ENCODE peak calls at places on chromosome 4, in six cellular contexts. One of them, this sample, is unnamed. For H3K36me3 and H3K27me3, the result is how much of the 10 kb centered on the place peaks cover.

GRCh38 chr4:189121336-189121735 is 819.3 kb upstream of the FRG1 start:
- DNase-seq in neural progenitor cell: no peak
- DNase-seq in lower lobe of right lung: no peak
- DNase-seq in mesendoderm: no peak
- DNase-seq in IMR-90: no peak
- DNase-seq in small intestine: no peak
- DNase-seq in this sample: no peak

GRCh38 chr4:121307441-121308327 is 73.1 kb downstream of the QRFPR start:
- DNase-seq in neural progenitor cell: peak
- DNase-seq in IMR-90: peak
- DNase-seq in mesendoderm: peak
- DNase-seq in small intestine: peak
- DNase-seq in lower lobe of right lung: no peak
- DNase-seq in this sample: peak

GRCh38 chr4:122826596-122827257 is at the start of gene FGF2:
- DNase-seq in mesendoderm: peak
- DNase-seq in neural progenitor cell: peak
- DNase-seq in lower lobe of right lung: peak
- DNase-seq in IMR-90: peak
- DNase-seq in small intestine: no peak
- DNase-seq in this sample: peak

GRCh38 chr4:116668190-116668589 is 417.2 kb downstream of the TRAM1L1 start:
- DNase-seq in small intestine: no peak
- DNase-seq in lower lobe of right lung: no peak
- DNase-seq in IMR-90: no peak
- DNase-seq in neural progenitor cell: peak
- DNase-seq in mesendoderm: peak
- DNase-seq in this sample: peak

GRCh38 chr4:11743236-11743635 is 314.5 kb upstream of the HS3ST1 start:
- DNase-seq in IMR-90: peak
- DNase-seq in neural progenitor cell: no peak
- DNase-seq in mesendoderm: no peak
- DNase-seq in small intestine: no peak
- DNase-seq in lower lobe of right lung: no peak
- DNase-seq in this sample: no peak

GRCh38 chr4:2954358-2955185 is 8.6 kb downstream of the NOP14 start:
- DNase-seq in neural progenitor cell: peak
- DNase-seq in small intestine: no peak
- DNase-seq in mesendoderm: peak
- DNase-seq in lower lobe of right lung: no peak
- DNase-seq in IMR-90: no peak
- DNase-seq in this sample: peak

GRCh38 chr4:64394469-64394868 is 14.8 kb downstream of the TECRL start:
- DNase-seq in mesendoderm: no peak
- DNase-seq in neural progenitor cell: no peak
- DNase-seq in small intestine: no peak
- DNase-seq in IMR-90: no peak
- DNase-seq in lower lobe of right lung: no peak
- DNase-seq in this sample: no peak

GRCh38 chr4:142452132-142452855 is 393.8 kb downstream of the INPP4B start:
- DNase-seq in mesendoderm: no peak
- DNase-seq in neural progenitor cell: peak
- DNase-seq in small intestine: no peak
- DNase-seq in lower lobe of right lung: no peak
- DNase-seq in IMR-90: peak
- DNase-seq in this sample: no peak

GRCh38 chr4:48343531-48343930 is 2.2 kb downstream of the SLAIN2 start:
- DNase-seq in IMR-90: peak
- DNase-seq in small intestine: no peak
- DNase-seq in neural progenitor cell: no peak
- DNase-seq in mesendoderm: no peak
- DNase-seq in lower lobe of right lung: no peak
- DNase-seq in this sample: no peak

GRCh38 chr4:118751634-118752293 is 66.6 kb downstream of the METTL14 start:
- DNase-seq in IMR-90: peak
- DNase-seq in mesendoderm: no peak
- DNase-seq in small intestine: no peak
- DNase-seq in neural progenitor cell: no peak
- DNase-seq in lower lobe of right lung: no peak
- DNase-seq in this sample: no peak
- H3K36me3 ChIP-seq in IMR-90: under half
- H3K36me3 ChIP-seq in mesendoderm: under half
- H3K36me3 ChIP-seq in small intestine: under half
- H3K36me3 ChIP-seq in neural progenitor cell: under half
- H3K36me3 ChIP-seq in lower lobe of right lung: under half
- H3K36me3 ChIP-seq in this sample: under half

GRCh38 chr4:1410491-1411325 is 4.5 kb upstream of the NKX1-1 start:
- DNase-seq in IMR-90: peak
- DNase-seq in small intestine: no peak
- DNase-seq in lower lobe of right lung: peak
- DNase-seq in neural progenitor cell: peak
- DNase-seq in mesendoderm: peak
- DNase-seq in this sample: peak
- H3K27me3 ChIP-seq in IMR-90: half or more
- H3K27me3 ChIP-seq in small intestine: half or more
- H3K27me3 ChIP-seq in lower lobe of right lung: half or more
- H3K27me3 ChIP-seq in neural progenitor cell: half or more
- H3K27me3 ChIP-seq in mesendoderm: under half
- H3K27me3 ChIP-seq in this sample: under half

GRCh38 chr4:143782521-143782920 is 82.0 kb upstream of the FREM3 start:
- DNase-seq in mesendoderm: no peak
- DNase-seq in IMR-90: no peak
- DNase-seq in neural progenitor cell: no peak
- DNase-seq in small intestine: no peak
- DNase-seq in lower lobe of right lung: no peak
- DNase-seq in this sample: no peak
- H3K36me3 ChIP-seq in mesendoderm: under half
- H3K36me3 ChIP-seq in IMR-90: under half
- H3K36me3 ChIP-seq in neural progenitor cell: under half
- H3K36me3 ChIP-seq in small intestine: under half
- H3K36me3 ChIP-seq in lower lobe of right lung: under half
- H3K36me3 ChIP-seq in this sample: under half

DNA sequence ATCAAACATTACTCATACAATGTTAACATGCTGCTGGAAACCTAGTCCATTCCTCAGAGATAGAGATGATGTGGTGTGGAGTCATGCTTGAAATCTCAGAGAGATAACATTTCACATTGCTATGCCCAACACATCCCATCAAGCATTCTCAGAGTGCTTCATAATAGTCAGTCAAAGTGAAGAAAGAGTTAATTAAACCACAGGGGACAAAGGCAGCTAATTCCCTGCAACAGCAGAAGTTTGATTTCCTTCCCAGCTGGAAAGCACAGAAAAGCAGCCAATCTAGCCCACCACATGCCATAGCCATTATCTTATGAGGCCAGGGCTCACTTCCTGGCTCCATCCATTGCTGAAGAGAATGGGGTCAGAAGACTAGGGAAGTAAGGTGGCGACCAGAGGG is 8.9 kb downstream of the KDR start:
- DNase-seq in small intestine: no peak
- DNase-seq in mesendoderm: peak
- DNase-seq in lower lobe of right lung: no peak
- DNase-seq in IMR-90: no peak
- DNase-seq in neural progenitor cell: peak
- DNase-seq in this sample: no peak
- H3K27me3 ChIP-seq in small intestine: under half
- H3K27me3 ChIP-seq in mesendoderm: under half
- H3K27me3 ChIP-seq in lower lobe of right lung: under half
- H3K27me3 ChIP-seq in IMR-90: under half
- H3K27me3 ChIP-seq in neural progenitor cell: under half
- H3K27me3 ChIP-seq in this sample: under half

DNA sequence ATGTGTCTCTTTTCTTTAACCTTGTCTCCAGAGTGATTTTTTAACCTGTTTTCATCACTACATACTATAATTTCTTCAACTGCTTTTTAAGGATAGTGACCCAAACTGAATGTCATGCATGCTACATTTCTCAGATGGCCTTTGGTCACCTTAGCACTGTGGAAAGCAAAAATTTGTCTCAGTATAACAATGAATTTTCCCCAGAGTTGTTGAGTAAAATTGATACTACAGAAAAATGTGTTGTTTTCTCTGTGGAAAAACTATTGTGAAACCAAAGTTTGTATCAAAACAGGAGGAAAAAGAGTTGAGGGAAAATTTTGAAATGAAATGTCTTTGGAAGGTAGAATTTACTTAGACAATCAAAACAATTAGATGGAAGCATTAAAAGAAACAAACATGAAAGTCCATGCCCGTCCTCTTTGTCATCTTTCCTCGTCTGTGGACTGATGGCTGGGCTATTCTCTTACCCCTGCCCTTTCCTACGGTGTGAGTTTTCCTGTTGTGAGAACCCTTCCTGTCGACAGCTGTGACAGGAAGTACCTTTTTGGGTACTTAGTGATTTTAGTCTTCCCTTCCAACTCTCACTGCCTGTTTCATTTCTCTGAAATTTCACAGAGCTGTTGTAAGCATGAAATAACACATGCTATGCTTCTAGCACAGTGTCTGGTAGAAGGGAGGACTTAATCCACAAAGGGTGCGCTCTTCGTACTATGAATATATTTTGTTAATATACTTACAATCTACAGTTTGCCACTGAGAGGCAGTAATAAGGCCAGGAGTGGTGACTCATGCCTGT is 50.8 kb downstream of the LRP2BP start:
- DNase-seq in neural progenitor cell: no peak
- DNase-seq in small intestine: no peak
- DNase-seq in IMR-90: no peak
- DNase-seq in lower lobe of right lung: no peak
- DNase-seq in mesendoderm: no peak
- DNase-seq in this sample: no peak
- H3K36me3 ChIP-seq in neural progenitor cell: under half
- H3K36me3 ChIP-seq in small intestine: under half
- H3K36me3 ChIP-seq in IMR-90: under half
- H3K36me3 ChIP-seq in lower lobe of right lung: half or more
- H3K36me3 ChIP-seq in mesendoderm: under half
- H3K36me3 ChIP-seq in this sample: under half

GRCh38 chr4:133152330-133152791 is 3.3 kb downstream of the PCDH10 start:
- DNase-seq in neural progenitor cell: peak
- DNase-seq in small intestine: no peak
- DNase-seq in IMR-90: no peak
- DNase-seq in mesendoderm: peak
- DNase-seq in lower lobe of right lung: no peak
- DNase-seq in this sample: no peak
- H3K27me3 ChIP-seq in neural progenitor cell: half or more
- H3K27me3 ChIP-seq in small intestine: under half
- H3K27me3 ChIP-seq in IMR-90: under half
- H3K27me3 ChIP-seq in mesendoderm: under half
- H3K27me3 ChIP-seq in lower lobe of right lung: half or more
- H3K27me3 ChIP-seq in this sample: half or more

GRCh38 chr4:83268491-83268890 is 16.1 kb downstream of the COQ2 start:
- DNase-seq in IMR-90: no peak
- DNase-seq in lower lobe of right lung: no peak
- DNase-seq in mesendoderm: no peak
- DNase-seq in neural progenitor cell: no peak
- DNase-seq in small intestine: no peak
- DNase-seq in this sample: no peak
- H3K36me3 ChIP-seq in IMR-90: under half
- H3K36me3 ChIP-seq in lower lobe of right lung: under half
- H3K36me3 ChIP-seq in mesendoderm: under half
- H3K36me3 ChIP-seq in neural progenitor cell: under half
- H3K36me3 ChIP-seq in small intestine: under half
- H3K36me3 ChIP-seq in this sample: under half

GRCh38 chr4:185648631-185649030 is 113.3 kb upstream of the PDLIM3 start:
- DNase-seq in small intestine: no peak
- DNase-seq in neural progenitor cell: no peak
- DNase-seq in mesendoderm: no peak
- DNase-seq in IMR-90: no peak
- DNase-seq in lower lobe of right lung: no peak
- DNase-seq in this sample: no peak

GRCh38 chr4:185642907-185643306 is 107.6 kb upstream of the PDLIM3 start:
- DNase-seq in lower lobe of right lung: no peak
- DNase-seq in IMR-90: no peak
- DNase-seq in neural progenitor cell: no peak
- DNase-seq in small intestine: no peak
- DNase-seq in mesendoderm: no peak
- DNase-seq in this sample: no peak

GRCh38 chr4:185644408-185644807 is 109.1 kb upstream of the PDLIM3 start:
- DNase-seq in small intestine: no peak
- DNase-seq in lower lobe of right lung: no peak
- DNase-seq in mesendoderm: no peak
- DNase-seq in IMR-90: no peak
- DNase-seq in neural progenitor cell: no peak
- DNase-seq in this sample: no peak

GRCh38 chr4:185640809-185641675 is 105.7 kb upstream of the PDLIM3 start:
- DNase-seq in mesendoderm: peak
- DNase-seq in small intestine: peak
- DNase-seq in IMR-90: peak
- DNase-seq in neural progenitor cell: peak
- DNase-seq in lower lobe of right lung: no peak
- DNase-seq in this sample: peak

GRCh38 chr4:185645403-185645802 is 110.1 kb upstream of the PDLIM3 start:
- DNase-seq in mesendoderm: no peak
- DNase-seq in lower lobe of right lung: no peak
- DNase-seq in small intestine: no peak
- DNase-seq in neural progenitor cell: no peak
- DNase-seq in IMR-90: no peak
- DNase-seq in this sample: no peak
- H3K27me3 ChIP-seq in mesendoderm: under half
- H3K27me3 ChIP-seq in lower lobe of right lung: under half
- H3K27me3 ChIP-seq in small intestine: under half
- H3K27me3 ChIP-seq in neural progenitor cell: under half
- H3K27me3 ChIP-seq in IMR-90: under half
- H3K27me3 ChIP-seq in this sample: under half